ENCODE peak calls at places on chromosomes 5 and 9, in four cellular contexts. B, A, G and V are unnamed samples.

GRCh38 chr5:155700333-155700732 is 626.6 kb upstream of the SGCD start:
- DNase-seq in G (no peak), A (peak; percentile 16), B (no peak), V (no peak)

GRCh38 chr9:84583866-84584265 is 85.7 kb upstream of the NTRK2 start:
- DNase-seq in A (no peak), G (no peak), B (no peak), V (no peak)

GRCh38 chr5:96074460-96075254 is 113.0 kb upstream of the ELL2 start:
- DNase-seq in B (no peak), A (no peak), G (peak; percentile 39), V (no peak)

GRCh38 chr9:11159318-11159862 is 546.6 kb upstream of the PTPRD start:
- DNase-seq in G (no peak), B (no peak), A (no peak), V (no peak)

GRCh38 chr9:31290731-31291130 is 1093.7 kb upstream of the ACO1 start:
- DNase-seq in G (no peak), A (no peak), B (no peak), V (no peak)

GRCh38 chr9:109229682-109230081 is 62.6 kb upstream of the FRRS1L start:
- DNase-seq in B (no peak), G (no peak), A (no peak), V (no peak)

GRCh38 chr9:136754059-136754572 is 3.9 kb downstream of the LCN8 start:
- DNase-seq in B (no peak), G (no peak), A (no peak), V (no peak)

GRCh38 chr9:86487222-86487841 is 133.1 kb upstream of the TUT7 start:
- DNase-seq in B (peak; percentile 60), G (peak; percentile 46), A (peak; percentile 23), V (no peak)

GRCh38 chr9:3647652-3648051 is 121.9 kb upstream of the RFX3 start:
- DNase-seq in A (no peak), B (no peak), G (no peak), V (no peak)

GRCh38 chr9:112866662-112867274 is 23.9 kb downstream of the SLC46A2 start:
- DNase-seq in A (peak; percentile 40), B (peak; percentile 88), G (peak; percentile 52), V (no peak)

DNA sequence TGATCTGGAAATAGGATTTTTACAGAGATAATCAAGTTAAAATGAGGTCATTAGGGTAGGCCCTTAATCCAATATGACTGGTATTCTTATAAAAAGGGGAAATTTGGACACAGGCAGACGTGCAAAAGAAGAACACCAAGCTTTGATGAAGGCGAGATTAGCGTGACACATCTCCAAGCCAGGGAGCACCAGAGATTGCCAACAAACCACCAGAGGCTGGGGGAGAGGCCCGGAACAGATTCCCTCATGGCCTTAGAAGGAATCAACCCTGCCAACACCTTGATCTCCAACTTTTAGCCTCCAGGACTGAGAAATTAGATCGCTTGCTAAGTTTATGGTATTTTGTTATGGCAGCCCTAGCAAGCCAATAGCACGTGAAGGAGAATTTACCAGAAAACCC is 10.8 kb upstream of the ARSI start:
- DNase-seq in B (no peak), G (no peak), A (no peak), V (no peak)
- H3K4me1 ChIP-seq in B (peaks cover 25% of the 10 kb centered on the region), G (peaks cover 14% of the 10 kb centered on the region), A (peaks cover 9% of the 10 kb centered on the region), V (peaks cover 15% of the 10 kb centered on the region)

GRCh38 chr5:140497897-140498296 is 49.6 kb upstream of the EIF4EBP3 start:
- DNase-seq in A (no peak), G (no peak), B (no peak), V (no peak)
- H3K36me3 ChIP-seq in A (peaks cover 7% of the 10 kb centered on the region), G (no peaks in the 10 kb centered on the region), B (peaks cover 55% of the 10 kb centered on the region), V (peaks cover 9% of the 10 kb centered on the region)

GRCh38 chr5:141515141-141515540 is 26.3 kb downstream of the PCDHGC5 start:
- DNase-seq in B (no peak), G (no peak), A (no peak), V (no peak)

GRCh38 chr5:141514330-141515111 is 25.6 kb downstream of the PCDHGC5 start:
- DNase-seq in A (no peak), G (peak; percentile 65), B (peak; percentile 55), V (no peak)

GRCh38 chr5:141516648-141517025 is 27.8 kb downstream of the PCDHGC5 start:
- DNase-seq in A (no peak), B (no peak), G (no peak), V (no peak)

GRCh38 chr5:141517321-141517720 is 28.4 kb downstream of the PCDHGC5 start:
- DNase-seq in A (no peak), B (no peak), G (no peak), V (no peak)

GRCh38 chr5:141515946-141516647 is 27.2 kb downstream of the PCDHGC5 start:
- DNase-seq in G (no peak), B (peak; percentile 77), A (no peak), V (no peak)
- H3K4me1 ChIP-seq in G (peaks cover 69% of the 10 kb centered on the region), B (peaks cover 39% of the 10 kb centered on the region), A (peaks cover 6% of the 10 kb centered on the region), V (peaks cover 44% of the 10 kb centered on the region)

GRCh38 chr5:94761786-94762185 is 143.3 kb downstream of the SLF1 start:
- DNase-seq in G (no peak), A (no peak), B (no peak), V (no peak)
- H3K36me3 ChIP-seq in G (no peaks in the 10 kb centered on the region), A (no peaks in the 10 kb centered on the region), B (no peaks in the 10 kb centered on the region), V (no peaks in the 10 kb centered on the region)

DNA sequence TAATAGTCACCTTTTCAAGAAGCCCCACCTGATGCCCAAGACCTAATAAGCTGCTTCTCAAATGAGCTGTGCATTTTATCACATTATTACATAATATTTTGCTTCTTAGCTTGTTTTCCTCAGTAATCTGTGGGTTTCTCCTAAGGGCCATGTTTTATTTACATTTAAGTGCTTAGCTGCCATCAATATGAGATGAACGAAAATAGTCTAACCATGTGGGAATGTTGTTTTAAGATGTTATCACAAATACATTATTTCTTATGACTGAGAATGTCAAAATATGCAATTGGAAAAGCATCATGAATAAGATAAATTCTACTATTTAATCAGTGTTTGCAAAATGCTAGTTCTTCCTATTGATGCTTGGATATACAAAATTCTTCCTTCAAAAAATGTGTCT is 10.1 kb downstream of the ARRDC3 start:
- DNase-seq in A (no peak), B (no peak), G (no peak), V (no peak)
- H3K4me1 ChIP-seq in A (no peaks in the 10 kb centered on the region), B (no peaks in the 10 kb centered on the region), G (no peaks in the 10 kb centered on the region), V (peaks cover 75% of the 10 kb centered on the region)